ENCODE peak calls at places on chromosome 11, in five cellular contexts. M, Z, C, I and G are unnamed samples.

GRCh38 chr11:44980533-44981427 is 30.1 kb upstream of the TP53I11 start:
- DNase-seq in M (no peak), Z (no peak), C (no peak), I (no peak), G (no peak)

GRCh38 chr11:68687986-68688385 is 3.6 kb downstream of the GAL start:
- DNase-seq in M (no peak), Z (no peak), C (no peak), I (no peak), G (no peak)

GRCh38 chr11:128516886-128517285 is 70.5 kb downstream of the ETS1 start:
- DNase-seq in M (no peak), Z (no peak), C (no peak), I (no peak), G (no peak)

GRCh38 chr11:30143098-30143705 is 87.6 kb upstream of the FSHB start:
- DNase-seq in M (no peak), Z (peak), C (peak), I (peak), G (peak)

GRCh38 chr11:107457205-107457557 is 444 bp downstream of the CWF19L2 start:
- DNase-seq in M (peak), Z (peak), C (peak), I (no peak), G (peak)

GRCh38 chr11:693887-694562 is 997 bp downstream of the DEAF1 start:
- DNase-seq in M (no peak), Z (no peak), C (no peak), I (no peak), G (no peak)

GRCh38 chr11:34509336-34509902 is 4.2 kb downstream of the ELF5 start:
- DNase-seq in M (no peak), Z (no peak), C (no peak), I (no peak), G (no peak)

GRCh38 chr11:86241956-86242525 is 2.5 kb upstream of the EED start:
- DNase-seq in M (no peak), Z (no peak), C (no peak), I (no peak), G (no peak)

GRCh38 chr11:9849384-9849783 is 185.5 kb downstream of the SWAP70 start:
- DNase-seq in M (no peak), Z (no peak), C (no peak), I (no peak), G (no peak)

GRCh38 chr11:122032317-122032716 is 83.7 kb downstream of the BLID start:
- DNase-seq in M (no peak), Z (no peak), C (no peak), I (no peak), G (no peak)

GRCh38 chr11:475941-476340 is 25.9 kb downstream of the PTDSS2 start:
- DNase-seq in M (no peak), Z (no peak), C (no peak), I (no peak), G (no peak)

GRCh38 chr11:131824766-131825165 is 454.4 kb downstream of the NTM start:
- DNase-seq in M (no peak), Z (no peak), C (no peak), I (no peak), G (no peak)

GRCh38 chr11:104830080-104830479 is 68.2 kb downstream of the CASP12 start:
- DNase-seq in M (peak), Z (no peak), C (peak), I (no peak), G (no peak)

GRCh38 chr11:47616726-47617416 is 22.7 kb upstream of the C1QTNF4 start:
- DNase-seq in M (peak), Z (peak), C (peak), I (peak), G (peak)

GRCh38 chr11:107592813-107593212 is 1.9 kb downstream of the ELMOD1 start:
- DNase-seq in M (no peak), Z (no peak), C (no peak), I (no peak), G (no peak)

GRCh38 chr11:97943493-97943892 is 1077.3 kb upstream of the CNTN5 start:
- DNase-seq in M (no peak), Z (no peak), C (no peak), I (no peak), G (no peak)

GRCh38 chr11:60121259-60121658 is 32.8 kb downstream of the MS4A2 start:
- DNase-seq in M (no peak), Z (no peak), C (peak), I (peak), G (peak)

GRCh38 chr11:87097582-87097981 is 59.8 kb downstream of the TMEM135 start:
- DNase-seq in M (peak), Z (peak), C (peak), I (peak), G (peak)

GRCh38 chr11:69801513-69802335 is 17.5 kb downstream of the FGF3 start:
- DNase-seq in M (peak), Z (peak), C (peak), I (peak), G (no peak)

GRCh38 chr11:116703421-116703820 is 69.4 kb downstream of the BUD13 start:
- DNase-seq in M (no peak), Z (peak), C (no peak), I (no peak), G (no peak)

GRCh38 chr11:31795706-31796522 is 15.2 kb downstream of the PAX6 start:
- DNase-seq in M (no peak), Z (no peak), C (no peak), I (no peak), G (no peak)

GRCh38 chr11:124865181-124865901 is at the start of gene ROBO3:
- DNase-seq in M (no peak), Z (no peak), C (no peak), I (no peak), G (no peak)

GRCh38 chr11:66568124-66568916 is at the start of gene CTSF:
- DNase-seq in M (no peak), Z (no peak), C (no peak), I (no peak), G (peak)

GRCh38 chr11:83971063-83971462 is 684.9 kb upstream of the CCDC90B start:
- DNase-seq in M (no peak), Z (no peak), C (peak), I (no peak), G (no peak)